ENCODE peak calls at places on chromosomes 16 and 17, in four cellular contexts. D is left lung; A is cardiac fibroblast; B is stimulated activated naive B cell treated with anti-CD40 and anti-IgM and Interleukin-4, amounts not matched to agents 10 μg/mL and 1 μg/mL and 100 μg/mL, for 72 hours. E is an unnamed sample.

GRCh38 chr17:45825792-45826191 is 18.9 kb upstream of the SPPL2C start:
- DNase-seq in D (no peak), A (no peak), B (no peak), E (no peak)

GRCh38 chr16:77359065-77359502 is 75.8 kb downstream of the ADAMTS18 start:
- DNase-seq in D (no peak), A (peak), B (no peak), E (peak)

GRCh38 chr17:33639103-33639991 is 346.3 kb upstream of the ASIC2 start:
- DNase-seq in D (no peak), A (no peak), B (no peak), E (no peak)

GRCh38 chr16:27174007-27174406 is 29.3 kb upstream of the KDM8 start:
- DNase-seq in D (no peak), A (no peak), B (peak), E (no peak)

GRCh38 chr17:64774888-64775600 is 112.9 kb upstream of the SMURF2 start:
- DNase-seq in D (no peak), A (no peak), B (no peak), E (no peak)

GRCh38 chr16:87682852-87683399 is 80.6 kb downstream of the JPH3 start:
- DNase-seq in D (peak), A (no peak), B (no peak), E (no peak)

GRCh38 chr17:63450551-63450950 is 4.4 kb upstream of the CYB561 start:
- DNase-seq in D (peak), A (peak), B (no peak), E (peak)

GRCh38 chr16:154223-155030 is 2.0 kb downstream of the HBZ start:
- DNase-seq in D (no peak), A (no peak), B (peak), E (peak)

GRCh38 chr16:67030221-67030962 is 1.4 kb downstream of the CBFB start:
- DNase-seq in D (no peak), A (no peak), B (no peak), E (no peak)

GRCh38 chr16:57757883-57758282 is 22.3 kb downstream of the KATNB1 start:
- DNase-seq in D (peak), A (no peak), B (no peak), E (no peak)

GRCh38 chr16:26981266-26981938 is 85.3 kb upstream of the C16orf82 start:
- DNase-seq in D (no peak), A (peak), B (no peak), E (no peak)

GRCh38 chr17:50046179-50046578 is 9.7 kb upstream of the ITGA3 start:
- DNase-seq in D (no peak), A (no peak), B (no peak), E (no peak)

GRCh38 chr16:22318690-22319358 is 21.6 kb downstream of the POLR3E start:
- DNase-seq in D (peak), A (peak), B (peak), E (peak)

GRCh38 chr17:49365667-49366066 is 3.6 kb upstream of the ZNF652 start:
- DNase-seq in D (no peak), A (no peak), B (no peak), E (peak)

GRCh38 chr16:72291531-72291981 is 119.6 kb upstream of the PMFBP1 start:
- DNase-seq in D (no peak), A (peak), B (no peak), E (peak)

GRCh38 chr16:73040735-73041402 is 7.1 kb downstream of the ZFHX3 start:
- DNase-seq in D (no peak), A (no peak), B (no peak), E (no peak)

GRCh38 chr17:29150191-29150590 is 30.0 kb downstream of the MYO18A start:
- DNase-seq in D (no peak), A (no peak), B (no peak), E (no peak)

GRCh38 chr16:89861648-89862047 is 11.7 kb upstream of the TCF25 start:
- DNase-seq in D (no peak), A (no peak), B (no peak), E (no peak)

GRCh38 chr16:72149676-72150464 is 22.1 kb downstream of the PMFBP1 start:
- DNase-seq in D (no peak), A (no peak), B (no peak), E (no peak)

GRCh38 chr17:37322826-37323561 is 52.8 kb upstream of the C17orf78 start:
- DNase-seq in D (no peak), A (no peak), B (no peak), E (no peak)

GRCh38 chr17:1995321-1996242 is 29.6 kb downstream of the RTN4RL1 start:
- DNase-seq in D (no peak), A (no peak), B (no peak), E (no peak)

GRCh38 chr17:27323538-27324212 is 29.8 kb downstream of the WSB1 start:
- DNase-seq in D (peak), A (peak), B (no peak), E (peak)

GRCh38 chr17:29145289-29146058 is 34.7 kb downstream of the MYO18A start:
- DNase-seq in D (no peak), A (peak), B (peak), E (peak)

GRCh38 chr16:80807916-80808315 is 3.5 kb upstream of the CDYL2 start:
- DNase-seq in D (no peak), A (no peak), B (no peak), E (no peak)

GRCh38 chr17:6654816-6655731 is 3.5 kb downstream of the C17orf100 start:
- DNase-seq in D (peak), A (no peak), B (no peak), E (no peak)

GRCh38 chr16:46573008-46573833 is 48.0 kb downstream of the SHCBP1 start:
- DNase-seq in D (peak), A (peak), B (no peak), E (peak)